ENCODE peak calls at places on chromosomes 5 and 9, in five cellular contexts. X is iPS DF 19.7, D is right atrium auricular region, S is progenitor cell of endocrine pancreas, Q is C1 segment of cervical spinal cord. W is an unnamed sample.

GRCh38 chr9:116760636-116761035 is 73.5 kb downstream of the TRIM32 start:
- DNase-seq in X (no peak), D (no peak), S (no peak), Q (no peak), W (no peak)

GRCh38 chr5:125348221-125348692 is 601.8 kb upstream of the ZNF608 start:
- DNase-seq in X (peak), D (peak), S (no peak), Q (no peak), W (peak)

GRCh38 chr9:71544464-71544863 is 223.8 kb downstream of the CEMIP2 start:
- DNase-seq in X (no peak), D (no peak), S (no peak), Q (no peak), W (no peak)

GRCh38 chr5:103433216-103433615 is 129.4 kb downstream of the NUDT12 start:
- DNase-seq in X (no peak), D (no peak), S (no peak), Q (no peak), W (no peak)

GRCh38 chr9:83032065-83032625 is 30.8 kb downstream of the RASEF start:
- DNase-seq in X (no peak), D (no peak), S (no peak), Q (no peak), W (no peak)

GRCh38 chr9:89806371-89807100 is 201.7 kb downstream of the GADD45G start:
- DNase-seq in X (no peak), D (peak), S (no peak), Q (no peak), W (no peak)

GRCh38 chr9:34503406-34503805 is 19.4 kb downstream of the ENHO start:
- DNase-seq in X (no peak), D (no peak), S (no peak), Q (no peak), W (no peak)

GRCh38 chr9:37428345-37428744 is 5.8 kb downstream of the GRHPR start:
- DNase-seq in X (no peak), D (no peak), S (no peak), Q (no peak), W (no peak)

GRCh38 chr9:129850821-129851540 is 15.7 kb downstream of the USP20 start:
- DNase-seq in X (no peak), D (no peak), S (no peak), Q (no peak), W (no peak)

GRCh38 chr5:57416246-57416996 is 66.2 kb downstream of the ACTBL2 start:
- DNase-seq in X (no peak), D (no peak), S (no peak), Q (no peak), W (no peak)

GRCh38 chr9:91681461-91682305 is 258.1 kb upstream of the NFIL3 start:
- DNase-seq in X (peak), D (peak), S (peak), Q (peak), W (peak)

GRCh38 chr5:57327934-57328333 is 154.1 kb downstream of the GPBP1 start:
- DNase-seq in X (no peak), D (no peak), S (no peak), Q (no peak), W (no peak)

GRCh38 chr5:157613385-157614245 is 38.0 kb upstream of the ADAM19 start:
- DNase-seq in X (no peak), D (no peak), S (no peak), Q (no peak), W (no peak)

GRCh38 chr9:132572921-132573320 is 9.5 kb upstream of the BARHL1 start:
- DNase-seq in X (no peak), D (no peak), S (no peak), Q (no peak), W (peak)

GRCh38 chr9:121650220-121651013 is 1.0 kb upstream of the DAB2IP start:
- DNase-seq in X (peak), D (no peak), S (peak), Q (no peak), W (peak)

GRCh38 chr5:63726491-63726890 is 235.8 kb downstream of the HTR1A start:
- DNase-seq in X (no peak), D (no peak), S (no peak), Q (no peak), W (no peak)

GRCh38 chr9:35705372-35705771 is 15.6 kb upstream of the TPM2 start:
- DNase-seq in X (no peak), D (no peak), S (no peak), Q (no peak), W (peak)

GRCh38 chr5:43000198-43000840 is 39.8 kb downstream of the ANXA2R start:
- DNase-seq in X (no peak), D (no peak), S (no peak), Q (no peak), W (peak)

GRCh38 chr5:179495906-179496455 is 54.4 kb upstream of the RUFY1 start:
- DNase-seq in X (no peak), D (no peak), S (no peak), Q (no peak), W (no peak)

GRCh38 chr9:127336086-127336485 is 60.9 kb upstream of the SLC2A8 start:
- DNase-seq in X (no peak), D (no peak), S (no peak), Q (no peak), W (no peak)